ENCODE peak calls at places on chromosomes 11 and 22, in six cellular contexts. K, R, Q, T, C and P are unnamed samples.

GRCh38 chr11:118232659-118233058 is 7.8 kb upstream of the JAML start:
- DNase-seq in R (no peak), T (no peak), Q (no peak), K (peak), C (peak), P (no peak)

GRCh38 chr22:35894937-35895708 is 133.5 kb downstream of the RBFOX2 start:
- DNase-seq in Q (no peak), T (peak), C (no peak), R (no peak), K (no peak), P (no peak)

GRCh38 chr11:8928981-8929615 is 3.6 kb downstream of the C11orf16 start:
- DNase-seq in R (no peak), K (peak), C (no peak), Q (no peak), T (no peak), P (no peak)

GRCh38 chr11:4134844-4135243 is 40.2 kb downstream of the RRM1 start:
- DNase-seq in K (peak), T (no peak), C (no peak), R (no peak), Q (no peak), P (no peak)

GRCh38 chr22:46418827-46419226 is 83.3 kb downstream of the TRMU start:
- DNase-seq in K (no peak), C (no peak), R (no peak), T (peak), Q (no peak), P (no peak)

GRCh38 chr11:107898270-107898669 is 30.0 kb upstream of the RAB39A start:
- DNase-seq in R (peak), C (peak), Q (peak), K (peak), T (peak), P (peak)

GRCh38 chr11:95912902-95913560 is 10.9 kb downstream of the MTMR2 start:
- DNase-seq in C (no peak), K (no peak), T (no peak), R (no peak), Q (no peak), P (no peak)

GRCh38 chr11:134120143-134120850 is 51.4 kb downstream of the JAM3 start:
- DNase-seq in T (no peak), K (no peak), R (no peak), Q (no peak), C (no peak), P (no peak)

GRCh38 chr11:10488121-10488580 is 33.1 kb downstream of the AMPD3 start:
- DNase-seq in R (no peak), T (no peak), C (peak), K (no peak), Q (no peak), P (no peak)

GRCh38 chr11:124934862-124935547 is 842 bp downstream of the HEPACAM start:
- DNase-seq in T (no peak), R (no peak), C (no peak), Q (no peak), K (peak), P (no peak)

GRCh38 chr11:47177229-47177845 is 658 bp upstream of the ARFGAP2 start:
- DNase-seq in T (peak), C (peak), Q (peak), R (peak), K (peak), P (no peak)

GRCh38 chr11:124069429-124070401 is 28.6 kb upstream of the OR10G7 start:
- DNase-seq in C (peak), Q (peak), R (peak), T (peak), K (peak), P (no peak)

GRCh38 chr11:5036671-5037070 is 9.7 kb upstream of the OR52J3 start:
- DNase-seq in R (no peak), Q (no peak), T (no peak), C (no peak), K (no peak), P (no peak)

GRCh38 chr11:57214494-57214893 is 22.6 kb downstream of the APLNR start:
- DNase-seq in T (no peak), Q (no peak), R (no peak), C (no peak), K (no peak), P (no peak)

GRCh38 chr11:58395581-58395980 is 11.1 kb downstream of the OR5B3 start:
- DNase-seq in Q (no peak), R (no peak), C (no peak), T (no peak), K (no peak), P (no peak)

GRCh38 chr11:7532395-7532794 is 18.6 kb downstream of the PPFIBP2 start:
- DNase-seq in C (no peak), R (no peak), K (no peak), T (no peak), Q (no peak), P (no peak)

GRCh38 chr11:37557990-37558389 is 960.0 kb upstream of the RAG2 start:
- DNase-seq in Q (no peak), C (no peak), R (no peak), K (no peak), T (no peak), P (no peak)

GRCh38 chr22:20964090-20964798 is 2.8 kb upstream of the AIFM3 start:
- DNase-seq in Q (no peak), T (peak), C (no peak), R (no peak), K (no peak), P (no peak)

GRCh38 chr11:12239396-12240298 is 129.3 kb downstream of the MICAL2 start:
- DNase-seq in T (no peak), Q (no peak), K (no peak), R (no peak), C (no peak), P (no peak)

GRCh38 chr11:126561327-126561893 is 205.9 kb downstream of the ST3GAL4 start:
- DNase-seq in Q (no peak), T (no peak), K (peak), C (no peak), R (peak), P (peak)

GRCh38 chr11:124586247-124586860 is 16.6 kb downstream of the OR8A1 start:
- DNase-seq in K (peak), Q (no peak), C (peak), T (peak), R (peak), P (peak)

GRCh38 chr11:10150800-10151199 is 143.2 kb downstream of the SBF2 start:
- DNase-seq in Q (no peak), C (no peak), K (no peak), R (no peak), T (no peak), P (no peak)

GRCh38 chr11:35211952-35212351 is 73.0 kb downstream of the CD44 start:
- DNase-seq in K (no peak), Q (no peak), C (no peak), T (no peak), R (no peak), P (no peak)

GRCh38 chr11:58923300-58923788 is 15.9 kb upstream of the GLYATL1 start:
- DNase-seq in R (peak), K (peak), Q (no peak), C (peak), T (peak), P (peak)

GRCh38 chr11:57379732-57380131 is 1.2 kb downstream of the PRG3 start:
- DNase-seq in C (no peak), R (peak), T (no peak), K (no peak), Q (no peak), P (peak)

DNA sequence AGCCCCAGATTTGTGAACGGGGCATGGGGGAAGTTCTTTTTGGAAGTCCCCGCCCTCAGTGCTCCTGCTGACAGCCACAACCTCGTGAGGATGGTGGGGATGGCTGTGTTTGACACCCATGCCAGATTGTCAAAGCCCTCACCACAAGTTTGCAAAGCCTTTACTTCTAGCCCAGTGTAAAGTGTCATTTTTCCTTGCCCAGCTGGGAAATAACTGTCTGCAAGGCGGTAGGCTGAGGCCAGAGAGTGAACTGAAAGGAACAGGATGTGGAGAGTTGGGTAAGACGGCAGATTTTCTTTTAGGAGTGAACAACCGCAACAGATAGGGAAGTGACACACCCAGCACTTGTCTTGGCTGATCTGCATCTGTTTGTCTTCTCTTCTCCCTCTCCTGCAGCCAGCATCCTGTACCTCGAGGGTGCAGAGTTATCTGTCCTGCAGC is 13.6 kb downstream of the IL17RA start:
- DNase-seq in T (no peak), K (no peak), C (no peak), Q (no peak), R (peak), P (no peak)
- H3K9ac ChIP-seq in T (no peak), K (no peak), C (no peak), Q (no peak), R (no peak), P (no peak)

GRCh38 chr22:29114392-29114791 is 41.6 kb downstream of the KREMEN1 start:
- DNase-seq in T (no peak), R (no peak), Q (no peak), C (no peak), K (no peak), P (no peak)

GRCh38 chr22:29115682-29116313 is 43.0 kb downstream of the KREMEN1 start:
- DNase-seq in R (no peak), K (peak), T (no peak), Q (no peak), C (no peak), P (no peak)

GRCh38 chr22:29117799-29118477 is 45.1 kb downstream of the KREMEN1 start:
- DNase-seq in K (peak), Q (no peak), T (no peak), R (no peak), C (no peak), P (no peak)

GRCh38 chr22:29113329-29113728 is 40.5 kb downstream of the KREMEN1 start:
- DNase-seq in K (no peak), C (no peak), Q (no peak), R (no peak), T (no peak), P (no peak)

GRCh38 chr22:29116397-29117123 is 43.7 kb downstream of the KREMEN1 start:
- DNase-seq in K (no peak), C (no peak), T (no peak), R (no peak), Q (no peak), P (no peak)
- TF ChIP-seq YY1 in K (no peak), C (no peak), T (no peak), R (no peak), Q (no peak), P (no peak)

GRCh38 chr11:1571760-1572199 is 291 bp downstream of the DUSP8 start:
- DNase-seq in C (no peak), R (no peak), Q (no peak), T (no peak), K (no peak), P (no peak)

GRCh38 chr11:1574256-1575242 is 2.5 kb upstream of the DUSP8 start:
- DNase-seq in C (no peak), K (no peak), Q (no peak), T (peak), R (peak), P (no peak)

GRCh38 chr11:1572200-1573076 is at the start of gene DUSP8:
- DNase-seq in C (peak), K (peak), Q (no peak), T (peak), R (peak), P (peak)

GRCh38 chr11:1573847-1574255 is 1.8 kb upstream of the DUSP8 start:
- DNase-seq in Q (no peak), R (no peak), K (no peak), T (peak), C (peak), P (no peak)

GRCh38 chr11:1573077-1573846 is 1.2 kb upstream of the DUSP8 start:
- DNase-seq in T (peak), C (no peak), Q (no peak), K (no peak), R (no peak), P (no peak)
- H3K9ac ChIP-seq in T (peak), C (peak), Q (no peak), K (peak), R (peak), P (peak)

DNA sequence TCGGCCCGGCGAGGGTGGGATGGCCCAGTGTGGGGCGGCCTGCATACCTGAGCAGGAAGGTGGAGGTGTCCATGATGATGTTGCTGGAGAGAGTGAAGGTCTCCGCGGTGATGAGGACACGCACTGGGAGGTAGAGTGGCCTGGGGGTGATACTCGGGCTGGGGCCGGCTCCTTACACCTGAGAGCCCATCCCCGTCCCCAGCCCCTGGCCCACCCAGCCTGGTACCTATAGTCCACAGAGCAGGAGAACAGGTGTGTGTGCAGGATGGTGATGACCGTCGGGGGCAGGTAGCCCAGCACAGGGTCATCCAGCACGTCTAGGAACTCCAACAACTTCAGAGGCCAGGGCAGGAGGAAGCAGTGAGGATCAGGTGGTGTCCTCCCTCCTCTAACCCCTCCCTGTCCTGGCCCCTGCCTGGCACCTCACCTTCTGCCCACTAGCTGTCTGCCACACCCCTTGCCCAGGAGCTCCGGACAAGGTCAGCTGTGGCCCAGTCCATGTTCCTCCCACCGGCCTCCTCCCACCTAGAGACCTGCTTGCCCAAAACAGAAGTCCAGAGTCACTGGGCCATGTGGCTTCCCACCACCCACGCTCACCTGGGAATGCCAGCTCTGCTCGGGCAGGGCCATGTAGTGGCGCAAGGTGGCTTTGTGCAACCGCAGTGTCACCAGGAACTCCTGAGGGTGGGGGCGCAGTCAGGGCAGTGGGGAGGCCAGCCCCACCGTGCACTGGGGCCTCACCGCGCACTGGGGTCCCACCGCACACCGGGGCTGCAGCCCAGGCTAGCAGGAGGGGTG is 11.3 kb downstream of the ATG2A start:
- DNase-seq in R (no peak), C (no peak), Q (no peak), T (no peak), K (no peak), P (no peak)
- TF ChIP-seq YY1 in R (no peak), C (no peak), Q (no peak), T (no peak), K (no peak), P (no peak)

GRCh38 chr11:72831521-72832300 is 17.5 kb downstream of the ATG16L2 start:
- DNase-seq in T (peak), K (peak), R (peak), Q (no peak), C (peak), P (peak)
- H3K9ac ChIP-seq in T (no peak), K (no peak), R (peak), Q (no peak), C (no peak), P (no peak)